ENCODE peak calls at places on chromosomes 7 and 10, in five cellular contexts. G, P, U, O and Z are unnamed samples.

GRCh38 chr7:2811476-2812118 is 32.5 kb downstream of the GNA12 start:
- DNase-seq in G (no peak), P (peak), O (no peak), U (peak), Z (no peak)

GRCh38 chr10:104020020-104020419 is 53.1 kb downstream of the SLK start:
- DNase-seq in G (no peak), P (no peak), O (no peak), U (no peak), Z (no peak)

GRCh38 chr7:131284702-131285419 is 42.8 kb upstream of the MKLN1 start:
- DNase-seq in O (no peak), U (peak), P (peak), G (no peak), Z (peak)

GRCh38 chr7:92934096-92934495 is 97.7 kb upstream of the CDK6 start:
- DNase-seq in U (peak), O (no peak), P (no peak), G (no peak), Z (no peak)

GRCh38 chr10:122112625-122113160 is 123.7 kb downstream of the TACC2 start:
- DNase-seq in G (no peak), P (peak), U (peak), O (peak), Z (no peak)

GRCh38 chr7:125563964-125564529 is 634.4 kb upstream of the POT1 start:
- DNase-seq in O (no peak), U (no peak), G (no peak), P (no peak), Z (no peak)

GRCh38 chr10:121710971-121711370 is 112.7 kb upstream of the FGFR2 start:
- DNase-seq in O (no peak), U (no peak), G (no peak), P (no peak), Z (no peak)

GRCh38 chr10:77946084-77946483 is 19.5 kb upstream of the DLG5 start:
- DNase-seq in G (no peak), O (no peak), U (no peak), P (no peak), Z (no peak)

GRCh38 chr10:110528224-110528997 is 30.7 kb downstream of the DUSP5 start:
- DNase-seq in U (no peak), O (no peak), G (no peak), P (no peak), Z (no peak)

GRCh38 chr7:156907656-156908055 is 14.7 kb upstream of the LMBR1 start:
- DNase-seq in U (peak), P (no peak), O (no peak), G (no peak), Z (no peak)

GRCh38 chr7:138834583-138834982 is 36.6 kb upstream of the ATP6V0A4 start:
- DNase-seq in U (no peak), P (no peak), O (no peak), G (no peak), Z (no peak)

GRCh38 chr10:3801558-3802192 is 16.7 kb upstream of the KLF6 start:
- DNase-seq in G (no peak), U (no peak), P (no peak), O (no peak), Z (no peak)
- H3K27ac ChIP-seq in G (no peak), U (no peak), P (peak), O (no peak), Z (no peak)

DNA sequence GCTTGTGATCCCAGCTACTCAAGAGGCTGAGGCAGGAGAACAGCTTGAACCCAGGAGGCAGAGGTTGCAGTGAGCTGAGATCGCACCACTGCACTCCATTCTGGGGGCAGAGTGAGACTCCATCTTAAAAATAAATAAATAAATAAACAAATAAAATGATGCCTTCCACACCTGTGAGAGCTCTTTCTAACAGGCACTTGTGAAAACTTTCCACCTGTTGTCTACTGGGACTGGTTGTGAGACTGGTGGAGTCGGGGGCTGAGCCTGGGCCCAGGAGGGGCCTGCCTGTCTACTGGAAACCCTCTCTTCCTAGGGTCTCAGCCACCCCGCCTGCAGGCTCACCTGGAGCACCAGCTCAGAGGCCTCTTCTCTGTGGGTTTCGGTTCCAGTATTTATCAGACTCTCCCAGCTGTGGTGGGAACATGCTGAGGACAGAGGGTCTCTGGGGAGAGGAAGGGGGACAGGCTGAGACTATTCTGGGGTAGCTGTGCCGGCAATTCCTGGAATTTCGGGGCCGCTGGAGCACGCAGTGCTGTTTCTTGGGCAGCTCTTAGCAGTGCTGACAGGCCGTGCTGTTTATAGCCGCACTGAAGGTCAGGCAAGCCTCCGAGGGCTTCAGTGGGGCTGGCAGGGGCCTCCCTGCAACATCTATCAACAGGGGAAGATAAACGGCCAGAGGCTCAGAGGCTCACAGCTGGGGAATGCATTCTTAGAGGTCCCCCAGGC is 3.8 kb downstream of the LDB3 start:
- DNase-seq in U (peak), O (no peak), G (no peak), P (peak), Z (no peak)
- H3K27ac ChIP-seq in U (peak), O (no peak), G (no peak), P (peak), Z (peak)

DNA sequence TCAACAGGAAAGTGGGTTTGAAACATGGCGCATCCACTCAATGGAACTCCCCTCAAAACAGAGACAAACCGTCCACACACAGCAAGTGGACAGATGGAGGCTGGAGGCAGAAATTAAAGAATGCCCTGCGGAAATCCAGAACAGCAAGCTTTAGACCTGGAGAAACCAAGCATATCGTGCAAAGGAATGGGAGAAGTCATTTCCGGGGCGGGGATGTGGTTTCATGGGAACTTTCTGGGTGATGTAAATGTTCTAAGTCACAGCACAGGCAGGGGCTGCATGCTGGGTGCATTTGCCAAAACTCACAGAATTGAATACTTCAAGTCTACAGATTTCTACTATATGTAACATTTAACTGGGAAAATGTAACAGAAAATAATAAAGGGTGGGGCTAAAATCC is 213.0 kb downstream of the PTPRN2 start:
- DNase-seq in P (no peak), G (no peak), O (no peak), U (no peak), Z (no peak)
- H3K27ac ChIP-seq in P (no peak), G (no peak), O (no peak), U (no peak), Z (no peak)

GRCh38 chr10:119055472-119055871 is 25.1 kb downstream of the EIF3A start:
- DNase-seq in U (no peak), P (no peak), O (no peak), G (no peak), Z (no peak)

GRCh38 chr10:119049361-119049760 is 19.8 kb downstream of the NANOS1 start:
- DNase-seq in P (no peak), G (no peak), U (no peak), O (no peak), Z (no peak)

GRCh38 chr10:119051775-119052174 is 22.3 kb downstream of the NANOS1 start:
- DNase-seq in P (no peak), O (no peak), G (no peak), U (no peak), Z (no peak)

GRCh38 chr10:119045561-119045960 is 16.0 kb downstream of the NANOS1 start:
- DNase-seq in O (no peak), P (no peak), U (no peak), G (no peak), Z (no peak)

DNA sequence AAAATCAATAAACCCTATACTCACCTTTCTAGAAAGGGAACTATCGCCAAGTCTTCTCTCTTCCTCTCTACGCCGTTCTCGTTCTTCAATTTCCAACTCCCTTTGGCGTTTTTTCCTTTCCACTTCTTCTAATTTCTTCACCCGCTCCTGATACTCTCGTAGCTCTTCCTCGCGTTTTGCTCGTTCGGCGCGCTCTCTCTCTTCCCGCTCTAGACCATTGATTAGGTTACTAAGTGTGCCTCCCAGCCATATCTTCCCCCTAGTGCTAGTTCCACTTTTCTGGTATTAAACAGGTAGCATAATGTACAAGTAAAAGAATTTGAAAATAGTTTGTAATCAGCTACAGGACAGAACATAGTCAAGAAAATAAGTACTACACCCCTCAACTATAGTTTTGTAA is 20.3 kb downstream of the NANOS1 start:
- DNase-seq in O (no peak), P (no peak), U (no peak), G (no peak), Z (no peak)
- H3K27ac ChIP-seq in O (no peak), P (no peak), U (no peak), G (no peak), Z (no peak)